ENCODE peak calls at places on chromosomes 12 and 14, in nine cellular contexts. One of them, this sample, is unnamed.

GRCh38 chr12:57181561-57182155 is 34.2 kb upstream of the LRP1-AS start:
- DNase-seq in WERI-Rb-1: no peak
- DNase-seq in mesothelial cell of epicardium: no peak
- DNase-seq in AG04450: no peak
- DNase-seq in brain microvascular endothelial cell: no peak
- DNase-seq in neural crest cell: no peak
- DNase-seq in SK-N-SH: no peak
- DNase-seq in Caco-2: no peak
- DNase-seq in GM20000: no peak
- DNase-seq in this sample: no peak

GRCh38 chr12:3333583-3333982 is 157.4 kb upstream of the PRMT8 start:
- DNase-seq in WERI-Rb-1: peak; percentile 77
- DNase-seq in mesothelial cell of epicardium: no peak
- DNase-seq in AG04450: no peak
- DNase-seq in brain microvascular endothelial cell: no peak
- DNase-seq in neural crest cell: peak; percentile 37
- DNase-seq in SK-N-SH: peak; percentile 42
- DNase-seq in Caco-2: peak; percentile 77
- DNase-seq in GM20000: no peak
- DNase-seq in this sample: peak; percentile 62

GRCh38 chr12:121793501-121793835 is at the start of gene RHOF:
- DNase-seq in WERI-Rb-1: no peak
- DNase-seq in mesothelial cell of epicardium: no peak
- DNase-seq in AG04450: no peak
- DNase-seq in brain microvascular endothelial cell: no peak
- DNase-seq in neural crest cell: no peak
- DNase-seq in SK-N-SH: peak; percentile 83
- DNase-seq in Caco-2: no peak
- DNase-seq in GM20000: peak; percentile 82
- DNase-seq in this sample: peak; percentile 64

GRCh38 chr12:109743076-109743910 is 29.7 kb downstream of the FAM222A start:
- DNase-seq in WERI-Rb-1: peak; percentile 4
- DNase-seq in mesothelial cell of epicardium: no peak
- DNase-seq in AG04450: no peak
- DNase-seq in brain microvascular endothelial cell: no peak
- DNase-seq in neural crest cell: no peak
- DNase-seq in SK-N-SH: peak; percentile 46
- DNase-seq in Caco-2: peak; percentile 31
- DNase-seq in GM20000: no peak
- DNase-seq in this sample: peak; percentile 7

GRCh38 chr12:78191611-78192010 is 360.9 kb downstream of the NAV3 start:
- DNase-seq in WERI-Rb-1: no peak
- DNase-seq in mesothelial cell of epicardium: no peak
- DNase-seq in AG04450: no peak
- DNase-seq in brain microvascular endothelial cell: no peak
- DNase-seq in neural crest cell: no peak
- DNase-seq in SK-N-SH: no peak
- DNase-seq in Caco-2: no peak
- DNase-seq in GM20000: no peak
- DNase-seq in this sample: no peak

GRCh38 chr12:106764738-106765137 is 9.7 kb upstream of the RIC8B start:
- DNase-seq in WERI-Rb-1: no peak
- DNase-seq in mesothelial cell of epicardium: no peak
- DNase-seq in AG04450: no peak
- DNase-seq in brain microvascular endothelial cell: no peak
- DNase-seq in neural crest cell: no peak
- DNase-seq in SK-N-SH: no peak
- DNase-seq in Caco-2: no peak
- DNase-seq in GM20000: no peak
- DNase-seq in this sample: no peak

GRCh38 chr14:77206877-77207389 is 25.3 kb downstream of the TMEM63C start:
- DNase-seq in WERI-Rb-1: peak; percentile 71
- DNase-seq in mesothelial cell of epicardium: no peak
- DNase-seq in AG04450: no peak
- DNase-seq in brain microvascular endothelial cell: no peak
- DNase-seq in neural crest cell: no peak
- DNase-seq in SK-N-SH: no peak
- DNase-seq in Caco-2: no peak
- DNase-seq in GM20000: no peak
- DNase-seq in this sample: no peak

GRCh38 chr14:30620178-30620577 is 1.9 kb upstream of the SCFD1 start:
- DNase-seq in WERI-Rb-1: no peak
- DNase-seq in mesothelial cell of epicardium: no peak
- DNase-seq in AG04450: no peak
- DNase-seq in brain microvascular endothelial cell: peak; percentile 52
- DNase-seq in neural crest cell: no peak
- DNase-seq in SK-N-SH: no peak
- DNase-seq in Caco-2: no peak
- DNase-seq in GM20000: peak; percentile 52
- DNase-seq in this sample: no peak

GRCh38 chr12:21223930-21224329 is 92.9 kb downstream of the SLCO1B1 start:
- DNase-seq in WERI-Rb-1: no peak
- DNase-seq in mesothelial cell of epicardium: no peak
- DNase-seq in AG04450: no peak
- DNase-seq in brain microvascular endothelial cell: no peak
- DNase-seq in neural crest cell: no peak
- DNase-seq in SK-N-SH: no peak
- DNase-seq in Caco-2: no peak
- DNase-seq in GM20000: no peak
- DNase-seq in this sample: no peak

GRCh38 chr14:77053046-77053841 is 24.7 kb upstream of the IRF2BPL start:
- DNase-seq in WERI-Rb-1: peak; percentile 84
- DNase-seq in mesothelial cell of epicardium: peak; percentile 89
- DNase-seq in AG04450: no peak
- DNase-seq in brain microvascular endothelial cell: no peak
- DNase-seq in neural crest cell: peak; percentile 77
- DNase-seq in SK-N-SH: peak; percentile 93
- DNase-seq in Caco-2: peak; percentile 79
- DNase-seq in GM20000: peak; percentile 81
- DNase-seq in this sample: peak; percentile 90

GRCh38 chr12:507261-507853 is 47.6 kb downstream of the B4GALNT3 start:
- DNase-seq in WERI-Rb-1: no peak
- DNase-seq in mesothelial cell of epicardium: no peak
- DNase-seq in AG04450: no peak
- DNase-seq in brain microvascular endothelial cell: no peak
- DNase-seq in neural crest cell: no peak
- DNase-seq in SK-N-SH: no peak
- DNase-seq in Caco-2: no peak
- DNase-seq in GM20000: no peak
- DNase-seq in this sample: no peak

GRCh38 chr12:96141216-96141944 is 52.8 kb upstream of the ELK3 start:
- DNase-seq in WERI-Rb-1: no peak
- DNase-seq in mesothelial cell of epicardium: no peak
- DNase-seq in AG04450: no peak
- DNase-seq in brain microvascular endothelial cell: peak; percentile 66
- DNase-seq in neural crest cell: no peak
- DNase-seq in SK-N-SH: no peak
- DNase-seq in Caco-2: no peak
- DNase-seq in GM20000: no peak
- DNase-seq in this sample: no peak

GRCh38 chr12:59055204-59055839 is 135.0 kb upstream of the LRIG3 start:
- DNase-seq in WERI-Rb-1: no peak
- DNase-seq in mesothelial cell of epicardium: no peak
- DNase-seq in AG04450: no peak
- DNase-seq in brain microvascular endothelial cell: peak; percentile 75
- DNase-seq in neural crest cell: no peak
- DNase-seq in SK-N-SH: no peak
- DNase-seq in Caco-2: no peak
- DNase-seq in GM20000: no peak
- DNase-seq in this sample: no peak

GRCh38 chr14:79278798-79279644 is 932.3 kb downstream of the DIO2 start:
- DNase-seq in WERI-Rb-1: peak; percentile 92
- DNase-seq in mesothelial cell of epicardium: peak; percentile 86
- DNase-seq in AG04450: peak; percentile 46
- DNase-seq in brain microvascular endothelial cell: peak; percentile 88
- DNase-seq in neural crest cell: peak; percentile 72
- DNase-seq in SK-N-SH: peak; percentile 82
- DNase-seq in Caco-2: peak; percentile 95
- DNase-seq in GM20000: peak; percentile 13
- DNase-seq in this sample: peak; percentile 91

GRCh38 chr12:46470039-46470627 is 97.6 kb upstream of the SLC38A2 start:
- DNase-seq in WERI-Rb-1: no peak
- DNase-seq in mesothelial cell of epicardium: no peak
- DNase-seq in AG04450: no peak
- DNase-seq in brain microvascular endothelial cell: no peak
- DNase-seq in neural crest cell: no peak
- DNase-seq in SK-N-SH: no peak
- DNase-seq in Caco-2: no peak
- DNase-seq in GM20000: no peak
- DNase-seq in this sample: no peak

GRCh38 chr12:9604288-9604687 is 3.4 kb downstream of the KLRB1 start:
- DNase-seq in WERI-Rb-1: no peak
- DNase-seq in mesothelial cell of epicardium: no peak
- DNase-seq in AG04450: no peak
- DNase-seq in brain microvascular endothelial cell: no peak
- DNase-seq in neural crest cell: no peak
- DNase-seq in SK-N-SH: no peak
- DNase-seq in Caco-2: no peak
- DNase-seq in GM20000: no peak
- DNase-seq in this sample: no peak

GRCh38 chr12:14845350-14845750 is 2.0 kb upstream of the ART4 start:
- DNase-seq in WERI-Rb-1: peak; percentile 48
- DNase-seq in mesothelial cell of epicardium: no peak
- DNase-seq in AG04450: peak; percentile 48
- DNase-seq in brain microvascular endothelial cell: peak; percentile 65
- DNase-seq in neural crest cell: peak; percentile 36
- DNase-seq in SK-N-SH: peak; percentile 58
- DNase-seq in Caco-2: peak; percentile 53
- DNase-seq in GM20000: peak; percentile 50
- DNase-seq in this sample: peak; percentile 39

GRCh38 chr14:76910371-76910890 is 84.2 kb downstream of the LRRC74A start:
- DNase-seq in WERI-Rb-1: no peak
- DNase-seq in mesothelial cell of epicardium: no peak
- DNase-seq in AG04450: no peak
- DNase-seq in brain microvascular endothelial cell: no peak
- DNase-seq in neural crest cell: no peak
- DNase-seq in SK-N-SH: no peak
- DNase-seq in Caco-2: no peak
- DNase-seq in GM20000: no peak
- DNase-seq in this sample: no peak

GRCh38 chr14:85528882-85529585 is 910 bp upstream of the FLRT2 start:
- DNase-seq in WERI-Rb-1: peak; percentile 7
- DNase-seq in mesothelial cell of epicardium: no peak
- DNase-seq in AG04450: no peak
- DNase-seq in brain microvascular endothelial cell: peak; percentile 73
- DNase-seq in neural crest cell: peak; percentile 5
- DNase-seq in SK-N-SH: no peak
- DNase-seq in Caco-2: no peak
- DNase-seq in GM20000: no peak
- DNase-seq in this sample: no peak

DNA sequence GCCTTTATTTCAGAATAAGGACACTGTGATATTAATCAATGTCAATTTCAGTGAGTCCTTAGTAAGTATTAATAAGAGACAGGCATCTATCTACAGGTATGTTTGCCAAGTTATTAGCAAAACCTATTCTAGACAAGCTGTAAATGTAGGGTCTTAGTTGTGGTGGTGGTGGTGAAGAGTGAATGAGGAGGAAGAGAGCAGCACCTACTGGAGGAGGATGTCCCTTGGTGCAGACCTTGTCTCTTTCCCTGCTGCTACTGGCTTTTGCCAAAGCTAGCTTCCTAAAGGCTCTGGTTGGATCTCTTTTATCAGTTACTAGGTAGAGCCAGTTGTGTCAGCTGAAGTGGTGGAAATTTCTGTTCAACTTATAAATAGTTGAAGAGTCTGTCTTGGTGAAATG is 304.8 kb upstream of the ATP2B1 start:
- DNase-seq in WERI-Rb-1: peak; percentile 34
- DNase-seq in mesothelial cell of epicardium: no peak
- DNase-seq in AG04450: no peak
- DNase-seq in brain microvascular endothelial cell: no peak
- DNase-seq in neural crest cell: no peak
- DNase-seq in SK-N-SH: no peak
- DNase-seq in Caco-2: peak; percentile 42
- DNase-seq in GM20000: peak; percentile 10
- DNase-seq in this sample: no peak
- TF ChIP-seq CTCF in WERI-Rb-1: peak; percentile 84
- TF ChIP-seq CTCF in mesothelial cell of epicardium: no peak
- TF ChIP-seq CTCF in AG04450: peak; percentile 29
- TF ChIP-seq CTCF in brain microvascular endothelial cell: peak; percentile 51
- TF ChIP-seq CTCF in neural crest cell: no peak
- TF ChIP-seq CTCF in SK-N-SH: no peak
- TF ChIP-seq CTCF in Caco-2: no peak
- TF ChIP-seq CTCF in GM20000: peak; percentile 40
- TF ChIP-seq CTCF in this sample: no peak

GRCh38 chr14:43525647-43526046 is 981.4 kb downstream of the FSCB start:
- DNase-seq in WERI-Rb-1: no peak
- DNase-seq in mesothelial cell of epicardium: no peak
- DNase-seq in AG04450: no peak
- DNase-seq in brain microvascular endothelial cell: no peak
- DNase-seq in neural crest cell: no peak
- DNase-seq in SK-N-SH: no peak
- DNase-seq in Caco-2: no peak
- DNase-seq in GM20000: no peak
- DNase-seq in this sample: no peak

GRCh38 chr14:43522191-43522590 is 984.9 kb downstream of the FSCB start:
- DNase-seq in WERI-Rb-1: no peak
- DNase-seq in mesothelial cell of epicardium: no peak
- DNase-seq in AG04450: no peak
- DNase-seq in brain microvascular endothelial cell: no peak
- DNase-seq in neural crest cell: no peak
- DNase-seq in SK-N-SH: no peak
- DNase-seq in Caco-2: no peak
- DNase-seq in GM20000: no peak
- DNase-seq in this sample: no peak
- TF ChIP-seq CTCF in WERI-Rb-1: no peak
- TF ChIP-seq CTCF in mesothelial cell of epicardium: no peak
- TF ChIP-seq CTCF in AG04450: no peak
- TF ChIP-seq CTCF in brain microvascular endothelial cell: no peak
- TF ChIP-seq CTCF in neural crest cell: no peak
- TF ChIP-seq CTCF in SK-N-SH: no peak
- TF ChIP-seq CTCF in Caco-2: no peak
- TF ChIP-seq CTCF in GM20000: no peak
- TF ChIP-seq CTCF in this sample: no peak

GRCh38 chr12:119444462-119445044 is 110.0 kb downstream of the CCDC60 start:
- DNase-seq in WERI-Rb-1: peak; percentile 78
- DNase-seq in mesothelial cell of epicardium: peak; percentile 39
- DNase-seq in AG04450: no peak
- DNase-seq in brain microvascular endothelial cell: peak; percentile 5
- DNase-seq in neural crest cell: peak; percentile 54
- DNase-seq in SK-N-SH: peak; percentile 62
- DNase-seq in Caco-2: peak; percentile 47
- DNase-seq in GM20000: peak; percentile 71
- DNase-seq in this sample: peak; percentile 57
- TF ChIP-seq CTCF in WERI-Rb-1: peak; percentile 96
- TF ChIP-seq CTCF in mesothelial cell of epicardium: peak; percentile 84
- TF ChIP-seq CTCF in AG04450: no peak
- TF ChIP-seq CTCF in brain microvascular endothelial cell: peak; percentile 61
- TF ChIP-seq CTCF in neural crest cell: peak; percentile 85
- TF ChIP-seq CTCF in SK-N-SH: peak; percentile 88
- TF ChIP-seq CTCF in Caco-2: peak; percentile 87
- TF ChIP-seq CTCF in GM20000: peak; percentile 95
- TF ChIP-seq CTCF in this sample: peak; percentile 95

DNA sequence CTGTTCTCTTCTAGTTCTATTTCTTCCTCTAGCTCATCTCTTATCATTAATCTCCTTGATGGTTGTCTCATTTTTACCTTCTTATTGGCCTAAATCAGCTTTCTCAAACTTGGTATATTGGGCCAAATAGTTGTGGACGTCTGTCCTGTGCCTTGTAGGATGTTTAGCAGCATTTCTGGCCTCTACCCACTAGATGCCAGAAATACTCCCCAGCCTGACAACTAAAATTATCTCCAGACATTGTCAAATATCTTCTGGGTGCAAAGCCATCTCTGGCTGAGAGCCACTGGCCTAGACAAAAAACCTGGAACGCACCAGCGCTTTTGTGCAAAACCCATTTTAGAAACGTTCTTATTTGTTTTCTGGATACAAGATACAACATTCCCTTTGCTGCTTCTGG is 38.8 kb upstream of the LRRC10 start:
- DNase-seq in WERI-Rb-1: no peak
- DNase-seq in mesothelial cell of epicardium: no peak
- DNase-seq in AG04450: no peak
- DNase-seq in brain microvascular endothelial cell: no peak
- DNase-seq in neural crest cell: no peak
- DNase-seq in SK-N-SH: no peak
- DNase-seq in Caco-2: no peak
- DNase-seq in GM20000: no peak
- DNase-seq in this sample: no peak
- TF ChIP-seq CTCF in WERI-Rb-1: no peak
- TF ChIP-seq CTCF in mesothelial cell of epicardium: no peak
- TF ChIP-seq CTCF in AG04450: no peak
- TF ChIP-seq CTCF in brain microvascular endothelial cell: no peak
- TF ChIP-seq CTCF in neural crest cell: no peak
- TF ChIP-seq CTCF in SK-N-SH: no peak
- TF ChIP-seq CTCF in Caco-2: peak; percentile 35
- TF ChIP-seq CTCF in GM20000: no peak
- TF ChIP-seq CTCF in this sample: no peak